ENCODE peak calls at places on chromosomes 4 and X, in eight cellular contexts. One of them, this sample, is unnamed.

GRCh38 chrX:13078739-13079444 is 34.5 kb upstream of the FAM9C start:
- DNase-seq in activated T-helper 1 cell treated with anti-CD3 and anti-CD28 coated beads, Interleukin-2, amount 50 U/mL, for 16 hours: no peak
- DNase-seq in heart left ventricle: peak
- DNase-seq in stimulated activated CD4-positive, alpha-beta T cell treated with anti-CD3 and anti-CD28 coated beads, Interleukin-2, amount 100 ng/mL, for 24 hours: no peak
- DNase-seq in nephron progenitor cell: no peak
- DNase-seq in SK-N-SH: no peak
- DNase-seq in immature natural killer cell: no peak
- DNase-seq in T-helper 17 cell: no peak
- DNase-seq in this sample: no peak

GRCh38 chr4:87839309-87839946 is 6.7 kb downstream of the MEPE start:
- DNase-seq in nephron progenitor cell: peak
- DNase-seq in heart left ventricle: no peak
- DNase-seq in immature natural killer cell: no peak
- DNase-seq in SK-N-SH: no peak
- DNase-seq in T-helper 17 cell: no peak
- DNase-seq in activated T-helper 1 cell treated with anti-CD3 and anti-CD28 coated beads, Interleukin-2, amount 50 U/mL, for 16 hours: no peak
- DNase-seq in stimulated activated CD4-positive, alpha-beta T cell treated with anti-CD3 and anti-CD28 coated beads, Interleukin-2, amount 100 ng/mL, for 24 hours: no peak
- DNase-seq in this sample: no peak

GRCh38 chrX:132757066-132757623 is 201.3 kb downstream of the HS6ST2 start:
- DNase-seq in nephron progenitor cell: no peak
- DNase-seq in activated T-helper 1 cell treated with anti-CD3 and anti-CD28 coated beads, Interleukin-2, amount 50 U/mL, for 16 hours: no peak
- DNase-seq in T-helper 17 cell: no peak
- DNase-seq in stimulated activated CD4-positive, alpha-beta T cell treated with anti-CD3 and anti-CD28 coated beads, Interleukin-2, amount 100 ng/mL, for 24 hours: no peak
- DNase-seq in heart left ventricle: no peak
- DNase-seq in immature natural killer cell: no peak
- DNase-seq in SK-N-SH: no peak
- DNase-seq in this sample: no peak

GRCh38 chrX:39957816-39958561 is 139.8 kb downstream of the BCOR start:
- DNase-seq in heart left ventricle: peak
- DNase-seq in stimulated activated CD4-positive, alpha-beta T cell treated with anti-CD3 and anti-CD28 coated beads, Interleukin-2, amount 100 ng/mL, for 24 hours: no peak
- DNase-seq in activated T-helper 1 cell treated with anti-CD3 and anti-CD28 coated beads, Interleukin-2, amount 50 U/mL, for 16 hours: no peak
- DNase-seq in T-helper 17 cell: no peak
- DNase-seq in nephron progenitor cell: no peak
- DNase-seq in immature natural killer cell: no peak
- DNase-seq in SK-N-SH: no peak
- DNase-seq in this sample: no peak

GRCh38 chr4:147789596-147789995 is 57.7 kb downstream of the ARHGAP10 start:
- DNase-seq in stimulated activated CD4-positive, alpha-beta T cell treated with anti-CD3 and anti-CD28 coated beads, Interleukin-2, amount 100 ng/mL, for 24 hours: no peak
- DNase-seq in activated T-helper 1 cell treated with anti-CD3 and anti-CD28 coated beads, Interleukin-2, amount 50 U/mL, for 16 hours: no peak
- DNase-seq in immature natural killer cell: no peak
- DNase-seq in heart left ventricle: no peak
- DNase-seq in T-helper 17 cell: no peak
- DNase-seq in nephron progenitor cell: no peak
- DNase-seq in SK-N-SH: peak
- DNase-seq in this sample: no peak

GRCh38 chrX:125205084-125205917 is 114.4 kb upstream of the TEX13C start:
- DNase-seq in immature natural killer cell: no peak
- DNase-seq in heart left ventricle: peak
- DNase-seq in nephron progenitor cell: peak
- DNase-seq in stimulated activated CD4-positive, alpha-beta T cell treated with anti-CD3 and anti-CD28 coated beads, Interleukin-2, amount 100 ng/mL, for 24 hours: peak
- DNase-seq in SK-N-SH: peak
- DNase-seq in activated T-helper 1 cell treated with anti-CD3 and anti-CD28 coated beads, Interleukin-2, amount 50 U/mL, for 16 hours: no peak
- DNase-seq in T-helper 17 cell: no peak
- DNase-seq in this sample: peak

GRCh38 chr4:163404570-163404969 is 60.9 kb downstream of the NPY5R start:
- DNase-seq in immature natural killer cell: no peak
- DNase-seq in SK-N-SH: no peak
- DNase-seq in activated T-helper 1 cell treated with anti-CD3 and anti-CD28 coated beads, Interleukin-2, amount 50 U/mL, for 16 hours: no peak
- DNase-seq in nephron progenitor cell: no peak
- DNase-seq in heart left ventricle: no peak
- DNase-seq in T-helper 17 cell: no peak
- DNase-seq in stimulated activated CD4-positive, alpha-beta T cell treated with anti-CD3 and anti-CD28 coated beads, Interleukin-2, amount 100 ng/mL, for 24 hours: no peak
- DNase-seq in this sample: no peak

GRCh38 chr4:149823770-149824221 is 8.2 kb upstream of the IQCM start:
- DNase-seq in T-helper 17 cell: no peak
- DNase-seq in SK-N-SH: no peak
- DNase-seq in stimulated activated CD4-positive, alpha-beta T cell treated with anti-CD3 and anti-CD28 coated beads, Interleukin-2, amount 100 ng/mL, for 24 hours: no peak
- DNase-seq in heart left ventricle: no peak
- DNase-seq in activated T-helper 1 cell treated with anti-CD3 and anti-CD28 coated beads, Interleukin-2, amount 50 U/mL, for 16 hours: no peak
- DNase-seq in nephron progenitor cell: no peak
- DNase-seq in immature natural killer cell: no peak
- DNase-seq in this sample: no peak

GRCh38 chr4:142844782-142845181 is 1.3 kb downstream of the INPP4B start:
- DNase-seq in stimulated activated CD4-positive, alpha-beta T cell treated with anti-CD3 and anti-CD28 coated beads, Interleukin-2, amount 100 ng/mL, for 24 hours: no peak
- DNase-seq in T-helper 17 cell: no peak
- DNase-seq in activated T-helper 1 cell treated with anti-CD3 and anti-CD28 coated beads, Interleukin-2, amount 50 U/mL, for 16 hours: no peak
- DNase-seq in immature natural killer cell: no peak
- DNase-seq in SK-N-SH: no peak
- DNase-seq in heart left ventricle: no peak
- DNase-seq in nephron progenitor cell: no peak
- DNase-seq in this sample: no peak